ENCODE peak calls at places on chromosomes 5 and 9, in seven cellular contexts. One of them, this sample, is unnamed.

GRCh38 chr5:148374693-148375360 is 8.9 kb upstream of the FBXO38 start:
- DNase-seq in astrocyte of the cerebellum: peak
- DNase-seq in right cardiac atrium: no peak
- DNase-seq in ovary: peak
- DNase-seq in kidney: no peak
- DNase-seq in NCI-H2081: no peak
- DNase-seq in activated CD4-positive, alpha-beta T cell treated with anti-CD3 and anti-CD28 coated beads, Interleukin-2, amount 50 U/mL, for 48 hours: peak
- DNase-seq in this sample: no peak

GRCh38 chr5:96919754-96920197 is 16.1 kb upstream of the LNPEP start:
- DNase-seq in astrocyte of the cerebellum: no peak
- DNase-seq in right cardiac atrium: no peak
- DNase-seq in ovary: no peak
- DNase-seq in kidney: no peak
- DNase-seq in NCI-H2081: no peak
- DNase-seq in activated CD4-positive, alpha-beta T cell treated with anti-CD3 and anti-CD28 coated beads, Interleukin-2, amount 50 U/mL, for 48 hours: no peak
- DNase-seq in this sample: no peak

GRCh38 chr5:16544607-16545374 is 72.0 kb downstream of the RETREG1 start:
- DNase-seq in astrocyte of the cerebellum: no peak
- DNase-seq in right cardiac atrium: no peak
- DNase-seq in ovary: no peak
- DNase-seq in kidney: no peak
- DNase-seq in NCI-H2081: no peak
- DNase-seq in activated CD4-positive, alpha-beta T cell treated with anti-CD3 and anti-CD28 coated beads, Interleukin-2, amount 50 U/mL, for 48 hours: no peak
- DNase-seq in this sample: no peak

GRCh38 chr5:39691993-39692392 is 267.2 kb upstream of the DAB2 start:
- DNase-seq in astrocyte of the cerebellum: no peak
- DNase-seq in right cardiac atrium: no peak
- DNase-seq in ovary: no peak
- DNase-seq in kidney: no peak
- DNase-seq in NCI-H2081: no peak
- DNase-seq in activated CD4-positive, alpha-beta T cell treated with anti-CD3 and anti-CD28 coated beads, Interleukin-2, amount 50 U/mL, for 48 hours: no peak
- DNase-seq in this sample: no peak

GRCh38 chr9:119963798-119964372 is 594.6 kb upstream of the BRINP1 start:
- DNase-seq in astrocyte of the cerebellum: peak
- DNase-seq in right cardiac atrium: no peak
- DNase-seq in ovary: no peak
- DNase-seq in kidney: peak
- DNase-seq in NCI-H2081: no peak
- DNase-seq in activated CD4-positive, alpha-beta T cell treated with anti-CD3 and anti-CD28 coated beads, Interleukin-2, amount 50 U/mL, for 48 hours: no peak
- DNase-seq in this sample: no peak

GRCh38 chr9:16257604-16258003 is 612.9 kb downstream of the BNC2 start:
- DNase-seq in astrocyte of the cerebellum: no peak
- DNase-seq in right cardiac atrium: no peak
- DNase-seq in ovary: no peak
- DNase-seq in kidney: no peak
- DNase-seq in NCI-H2081: no peak
- DNase-seq in activated CD4-positive, alpha-beta T cell treated with anti-CD3 and anti-CD28 coated beads, Interleukin-2, amount 50 U/mL, for 48 hours: no peak
- DNase-seq in this sample: no peak

GRCh38 chr5:180860887-180861822 is at the start of gene ZFP62:
- DNase-seq in astrocyte of the cerebellum: peak
- DNase-seq in right cardiac atrium: peak
- DNase-seq in ovary: peak
- DNase-seq in kidney: peak
- DNase-seq in NCI-H2081: peak
- DNase-seq in activated CD4-positive, alpha-beta T cell treated with anti-CD3 and anti-CD28 coated beads, Interleukin-2, amount 50 U/mL, for 48 hours: peak
- DNase-seq in this sample: peak

GRCh38 chr9:109894921-109895758 is 115.1 kb downstream of the PALM2AKAP2 start:
- DNase-seq in astrocyte of the cerebellum: peak
- DNase-seq in right cardiac atrium: no peak
- DNase-seq in ovary: no peak
- DNase-seq in kidney: no peak
- DNase-seq in NCI-H2081: no peak
- DNase-seq in activated CD4-positive, alpha-beta T cell treated with anti-CD3 and anti-CD28 coated beads, Interleukin-2, amount 50 U/mL, for 48 hours: peak
- DNase-seq in this sample: no peak

GRCh38 chr5:132765311-132766019 is 11.6 kb downstream of the SEPTIN8 start:
- DNase-seq in astrocyte of the cerebellum: no peak
- DNase-seq in right cardiac atrium: peak
- DNase-seq in ovary: no peak
- DNase-seq in kidney: no peak
- DNase-seq in NCI-H2081: no peak
- DNase-seq in activated CD4-positive, alpha-beta T cell treated with anti-CD3 and anti-CD28 coated beads, Interleukin-2, amount 50 U/mL, for 48 hours: no peak
- DNase-seq in this sample: peak

GRCh38 chr5:174532453-174533126 is 191.8 kb upstream of the MSX2 start:
- DNase-seq in astrocyte of the cerebellum: peak
- DNase-seq in right cardiac atrium: peak
- DNase-seq in ovary: peak
- DNase-seq in kidney: peak
- DNase-seq in NCI-H2081: no peak
- DNase-seq in activated CD4-positive, alpha-beta T cell treated with anti-CD3 and anti-CD28 coated beads, Interleukin-2, amount 50 U/mL, for 48 hours: peak
- DNase-seq in this sample: peak

GRCh38 chr9:32644698-32645097 is 9.2 kb upstream of the TAF1L start:
- DNase-seq in astrocyte of the cerebellum: peak
- DNase-seq in right cardiac atrium: no peak
- DNase-seq in ovary: no peak
- DNase-seq in kidney: no peak
- DNase-seq in NCI-H2081: no peak
- DNase-seq in activated CD4-positive, alpha-beta T cell treated with anti-CD3 and anti-CD28 coated beads, Interleukin-2, amount 50 U/mL, for 48 hours: no peak
- DNase-seq in this sample: no peak

GRCh38 chr5:150655221-150655620 is 5.8 kb upstream of the MYOZ3 start:
- DNase-seq in astrocyte of the cerebellum: no peak
- DNase-seq in right cardiac atrium: peak
- DNase-seq in ovary: no peak
- DNase-seq in kidney: no peak
- DNase-seq in NCI-H2081: no peak
- DNase-seq in activated CD4-positive, alpha-beta T cell treated with anti-CD3 and anti-CD28 coated beads, Interleukin-2, amount 50 U/mL, for 48 hours: no peak
- DNase-seq in this sample: no peak

GRCh38 chr9:36315283-36315682 is 57.0 kb upstream of the GNE start:
- DNase-seq in astrocyte of the cerebellum: no peak
- DNase-seq in right cardiac atrium: no peak
- DNase-seq in ovary: no peak
- DNase-seq in kidney: no peak
- DNase-seq in NCI-H2081: no peak
- DNase-seq in activated CD4-positive, alpha-beta T cell treated with anti-CD3 and anti-CD28 coated beads, Interleukin-2, amount 50 U/mL, for 48 hours: no peak
- DNase-seq in this sample: no peak

GRCh38 chr5:172005708-172006377 is 595 bp downstream of the FBXW11 start:
- DNase-seq in astrocyte of the cerebellum: no peak
- DNase-seq in right cardiac atrium: no peak
- DNase-seq in ovary: peak
- DNase-seq in kidney: peak
- DNase-seq in NCI-H2081: peak
- DNase-seq in activated CD4-positive, alpha-beta T cell treated with anti-CD3 and anti-CD28 coated beads, Interleukin-2, amount 50 U/mL, for 48 hours: peak
- DNase-seq in this sample: no peak

GRCh38 chr9:36141288-36141687 is 4.8 kb downstream of the GLIPR2 start:
- DNase-seq in astrocyte of the cerebellum: no peak
- DNase-seq in right cardiac atrium: no peak
- DNase-seq in ovary: peak
- DNase-seq in kidney: peak
- DNase-seq in NCI-H2081: no peak
- DNase-seq in activated CD4-positive, alpha-beta T cell treated with anti-CD3 and anti-CD28 coated beads, Interleukin-2, amount 50 U/mL, for 48 hours: no peak
- DNase-seq in this sample: peak

GRCh38 chr5:88524941-88525340 is 256.3 kb upstream of the TMEM161B start:
- DNase-seq in astrocyte of the cerebellum: no peak
- DNase-seq in right cardiac atrium: no peak
- DNase-seq in ovary: no peak
- DNase-seq in kidney: no peak
- DNase-seq in NCI-H2081: no peak
- DNase-seq in activated CD4-positive, alpha-beta T cell treated with anti-CD3 and anti-CD28 coated beads, Interleukin-2, amount 50 U/mL, for 48 hours: no peak
- DNase-seq in this sample: no peak

GRCh38 chr5:36261186-36261585 is 19.5 kb upstream of the NADK2 start:
- DNase-seq in astrocyte of the cerebellum: no peak
- DNase-seq in right cardiac atrium: no peak
- DNase-seq in ovary: no peak
- DNase-seq in kidney: no peak
- DNase-seq in NCI-H2081: no peak
- DNase-seq in activated CD4-positive, alpha-beta T cell treated with anti-CD3 and anti-CD28 coated beads, Interleukin-2, amount 50 U/mL, for 48 hours: no peak
- DNase-seq in this sample: no peak

GRCh38 chr9:4126996-4127395 is 172.9 kb downstream of the GLIS3 start:
- DNase-seq in astrocyte of the cerebellum: no peak
- DNase-seq in right cardiac atrium: no peak
- DNase-seq in ovary: no peak
- DNase-seq in kidney: no peak
- DNase-seq in NCI-H2081: no peak
- DNase-seq in activated CD4-positive, alpha-beta T cell treated with anti-CD3 and anti-CD28 coated beads, Interleukin-2, amount 50 U/mL, for 48 hours: no peak
- DNase-seq in this sample: no peak

GRCh38 chr5:94830520-94830919 is 212.1 kb downstream of the SLF1 start:
- DNase-seq in astrocyte of the cerebellum: no peak
- DNase-seq in right cardiac atrium: no peak
- DNase-seq in ovary: no peak
- DNase-seq in kidney: no peak
- DNase-seq in NCI-H2081: no peak
- DNase-seq in activated CD4-positive, alpha-beta T cell treated with anti-CD3 and anti-CD28 coated beads, Interleukin-2, amount 50 U/mL, for 48 hours: no peak
- DNase-seq in this sample: no peak

GRCh38 chr5:117131048-117131679 is 556.5 kb upstream of the SEMA6A start:
- DNase-seq in astrocyte of the cerebellum: no peak
- DNase-seq in right cardiac atrium: no peak
- DNase-seq in ovary: no peak
- DNase-seq in kidney: no peak
- DNase-seq in NCI-H2081: no peak
- DNase-seq in activated CD4-positive, alpha-beta T cell treated with anti-CD3 and anti-CD28 coated beads, Interleukin-2, amount 50 U/mL, for 48 hours: no peak
- DNase-seq in this sample: no peak

GRCh38 chr5:80082731-80083114 is 47.6 kb downstream of the THBS4 start:
- DNase-seq in astrocyte of the cerebellum: peak
- DNase-seq in right cardiac atrium: peak
- DNase-seq in ovary: peak
- DNase-seq in kidney: peak
- DNase-seq in NCI-H2081: peak
- DNase-seq in activated CD4-positive, alpha-beta T cell treated with anti-CD3 and anti-CD28 coated beads, Interleukin-2, amount 50 U/mL, for 48 hours: peak
- DNase-seq in this sample: peak

GRCh38 chr9:77946969-77947368 is 84.6 kb downstream of the GNAQ start:
- DNase-seq in astrocyte of the cerebellum: no peak
- DNase-seq in right cardiac atrium: peak
- DNase-seq in ovary: no peak
- DNase-seq in kidney: no peak
- DNase-seq in NCI-H2081: no peak
- DNase-seq in activated CD4-positive, alpha-beta T cell treated with anti-CD3 and anti-CD28 coated beads, Interleukin-2, amount 50 U/mL, for 48 hours: no peak
- DNase-seq in this sample: peak

GRCh38 chr5:168889039-168889438 is 309.9 kb upstream of the PANK3 start:
- DNase-seq in astrocyte of the cerebellum: no peak
- DNase-seq in right cardiac atrium: no peak
- DNase-seq in ovary: no peak
- DNase-seq in kidney: no peak
- DNase-seq in NCI-H2081: no peak
- DNase-seq in activated CD4-positive, alpha-beta T cell treated with anti-CD3 and anti-CD28 coated beads, Interleukin-2, amount 50 U/mL, for 48 hours: no peak
- DNase-seq in this sample: no peak

GRCh38 chr5:140303987-140304386 is 1.1 kb upstream of the PFDN1 start:
- DNase-seq in astrocyte of the cerebellum: no peak
- DNase-seq in right cardiac atrium: no peak
- DNase-seq in ovary: no peak
- DNase-seq in kidney: no peak
- DNase-seq in NCI-H2081: no peak
- DNase-seq in activated CD4-positive, alpha-beta T cell treated with anti-CD3 and anti-CD28 coated beads, Interleukin-2, amount 50 U/mL, for 48 hours: no peak
- DNase-seq in this sample: no peak

GRCh38 chr5:58012103-58012502 is 447.8 kb downstream of the PLK2 start:
- DNase-seq in astrocyte of the cerebellum: no peak
- DNase-seq in right cardiac atrium: no peak
- DNase-seq in ovary: no peak
- DNase-seq in kidney: no peak
- DNase-seq in NCI-H2081: no peak
- DNase-seq in activated CD4-positive, alpha-beta T cell treated with anti-CD3 and anti-CD28 coated beads, Interleukin-2, amount 50 U/mL, for 48 hours: no peak
- DNase-seq in this sample: no peak

GRCh38 chr5:112492291-112492690 is 73.2 kb upstream of the EPB41L4A start:
- DNase-seq in astrocyte of the cerebellum: peak
- DNase-seq in right cardiac atrium: peak
- DNase-seq in ovary: no peak
- DNase-seq in kidney: peak
- DNase-seq in NCI-H2081: no peak
- DNase-seq in activated CD4-positive, alpha-beta T cell treated with anti-CD3 and anti-CD28 coated beads, Interleukin-2, amount 50 U/mL, for 48 hours: peak
- DNase-seq in this sample: peak

GRCh38 chr5:1510151-1510561 is 13.6 kb downstream of the LPCAT1 start:
- DNase-seq in astrocyte of the cerebellum: no peak
- DNase-seq in right cardiac atrium: peak
- DNase-seq in ovary: no peak
- DNase-seq in kidney: no peak
- DNase-seq in NCI-H2081: no peak
- DNase-seq in activated CD4-positive, alpha-beta T cell treated with anti-CD3 and anti-CD28 coated beads, Interleukin-2, amount 50 U/mL, for 48 hours: no peak
- DNase-seq in this sample: peak

GRCh38 chr5:171419663-171420428 is 399 bp downstream of the FGF18 start:
- DNase-seq in astrocyte of the cerebellum: no peak
- DNase-seq in right cardiac atrium: peak
- DNase-seq in ovary: no peak
- DNase-seq in kidney: no peak
- DNase-seq in NCI-H2081: no peak
- DNase-seq in activated CD4-positive, alpha-beta T cell treated with anti-CD3 and anti-CD28 coated beads, Interleukin-2, amount 50 U/mL, for 48 hours: peak
- DNase-seq in this sample: peak

GRCh38 chr9:88954073-88954472 is 37.2 kb upstream of the S1PR3 start:
- DNase-seq in astrocyte of the cerebellum: peak
- DNase-seq in right cardiac atrium: no peak
- DNase-seq in ovary: no peak
- DNase-seq in kidney: no peak
- DNase-seq in NCI-H2081: no peak
- DNase-seq in activated CD4-positive, alpha-beta T cell treated with anti-CD3 and anti-CD28 coated beads, Interleukin-2, amount 50 U/mL, for 48 hours: no peak
- DNase-seq in this sample: no peak

GRCh38 chr9:131008563-131008908 is 438 bp upstream of the LAMC3 start:
- DNase-seq in astrocyte of the cerebellum: no peak
- DNase-seq in right cardiac atrium: no peak
- DNase-seq in ovary: no peak
- DNase-seq in kidney: no peak
- DNase-seq in NCI-H2081: no peak
- DNase-seq in activated CD4-positive, alpha-beta T cell treated with anti-CD3 and anti-CD28 coated beads, Interleukin-2, amount 50 U/mL, for 48 hours: no peak
- DNase-seq in this sample: no peak

GRCh38 chr5:90909945-90910344 is 351.3 kb downstream of the ADGRV1 start:
- DNase-seq in astrocyte of the cerebellum: no peak
- DNase-seq in right cardiac atrium: no peak
- DNase-seq in ovary: no peak
- DNase-seq in kidney: no peak
- DNase-seq in NCI-H2081: no peak
- DNase-seq in activated CD4-positive, alpha-beta T cell treated with anti-CD3 and anti-CD28 coated beads, Interleukin-2, amount 50 U/mL, for 48 hours: no peak
- DNase-seq in this sample: no peak

GRCh38 chr5:127562252-127562651 is 44.8 kb downstream of the PRRC1 start:
- DNase-seq in astrocyte of the cerebellum: no peak
- DNase-seq in right cardiac atrium: no peak
- DNase-seq in ovary: no peak
- DNase-seq in kidney: no peak
- DNase-seq in NCI-H2081: no peak
- DNase-seq in activated CD4-positive, alpha-beta T cell treated with anti-CD3 and anti-CD28 coated beads, Interleukin-2, amount 50 U/mL, for 48 hours: no peak
- DNase-seq in this sample: no peak

GRCh38 chr5:143177263-143177994 is 226.1 kb downstream of the NR3C1 start:
- DNase-seq in astrocyte of the cerebellum: peak
- DNase-seq in right cardiac atrium: no peak
- DNase-seq in ovary: no peak
- DNase-seq in kidney: peak
- DNase-seq in NCI-H2081: no peak
- DNase-seq in activated CD4-positive, alpha-beta T cell treated with anti-CD3 and anti-CD28 coated beads, Interleukin-2, amount 50 U/mL, for 48 hours: no peak
- DNase-seq in this sample: no peak

GRCh38 chr9:125795970-125796596 is 48.9 kb downstream of the PBX3 start:
- DNase-seq in astrocyte of the cerebellum: no peak
- DNase-seq in right cardiac atrium: no peak
- DNase-seq in ovary: no peak
- DNase-seq in kidney: no peak
- DNase-seq in NCI-H2081: no peak
- DNase-seq in activated CD4-positive, alpha-beta T cell treated with anti-CD3 and anti-CD28 coated beads, Interleukin-2, amount 50 U/mL, for 48 hours: no peak
- DNase-seq in this sample: no peak